ENCODE peak calls at places on chromosomes 16 and 17, in four cellular contexts. R is adrenal gland, F is Peyer's patch, T is left lung. I is an unnamed sample. For H3K36me3, the result is how much of the 10 kb centered on the place peaks cover.

GRCh38 chr16:88017006-88017405 is 65.8 kb downstream of the BANP start:
- DNase-seq in F (no peak), R (no peak), T (no peak), I (no peak)

GRCh38 chr17:13520899-13521572 is 80.7 kb downstream of the HS3ST3A1 start:
- DNase-seq in F (no peak), T (no peak), R (no peak), I (no peak)

GRCh38 chr17:6381052-6381451 is 53.9 kb downstream of the AIPL1 start:
- DNase-seq in T (no peak), F (no peak), R (no peak), I (no peak)

GRCh38 chr17:19513897-19514488 is 19.7 kb upstream of the SLC47A1 start:
- DNase-seq in R (peak), T (no peak), F (peak), I (peak)

GRCh38 chr17:1485748-1486376 is 6.6 kb downstream of the MYO1C start:
- DNase-seq in F (peak), T (peak), R (peak), I (peak)

GRCh38 chr16:9261376-9261775 is 169.9 kb downstream of the HAPSTR1 start:
- DNase-seq in T (no peak), R (no peak), F (no peak), I (no peak)

GRCh38 chr17:22492331-22492730 is 800.0 kb downstream of the KCNJ18 start:
- DNase-seq in F (no peak), T (no peak), R (no peak), I (no peak)

GRCh38 chr17:41131979-41132378 is 8.0 kb upstream of the KRTAP4-12 start:
- DNase-seq in F (no peak), R (no peak), T (no peak), I (no peak)

GRCh38 chr16:29983420-29984136 is 9.9 kb downstream of the TAOK2 start:
- DNase-seq in F (peak), T (no peak), R (no peak), I (no peak)

GRCh38 chr17:62995377-62995885 is 29.4 kb downstream of the TANC2 start:
- DNase-seq in T (no peak), R (no peak), F (no peak), I (no peak)

GRCh38 chr16:65700599-65700998 is 578.7 kb upstream of the CDH11 start:
- DNase-seq in F (no peak), T (no peak), R (no peak), I (no peak)

GRCh38 chr16:19674485-19674884 is 43.5 kb downstream of the KNOP1 start:
- DNase-seq in R (no peak), F (no peak), T (no peak), I (no peak)

GRCh38 chr17:58121925-58122324 is 26.3 kb upstream of the OR4D1 start:
- DNase-seq in T (no peak), R (no peak), F (no peak), I (no peak)

GRCh38 chr16:47987136-47987535 is 168.7 kb downstream of the ABCC12 start:
- DNase-seq in R (no peak), F (no peak), T (no peak), I (no peak)

GRCh38 chr17:71472809-71473789 is 647.7 kb upstream of the SOX9 start:
- DNase-seq in R (peak), T (no peak), F (no peak), I (no peak)

GRCh38 chr16:85583491-85584181 is 29.5 kb upstream of the GSE1 start:
- DNase-seq in R (no peak), T (no peak), F (no peak), I (no peak)

GRCh38 chr17:77879226-77879895 is 79.1 kb upstream of the TNRC6C start:
- DNase-seq in T (peak), F (no peak), R (no peak), I (no peak)

GRCh38 chr17:67442787-67443624 is 65.9 kb downstream of the PITPNC1 start:
- DNase-seq in F (no peak), R (no peak), T (no peak), I (no peak)

GRCh38 chr16:81616321-81617020 is 162.6 kb upstream of the PLCG2 start:
- DNase-seq in R (no peak), T (peak), F (peak), I (peak)

GRCh38 chr17:75753514-75754377 is 11.2 kb downstream of the GALK1 start:
- DNase-seq in R (peak), T (peak), F (peak), I (peak)

GRCh38 chr16:679808-680624 is at the start of gene STUB1:
- DNase-seq in T (peak), R (peak), F (peak), I (peak)

GRCh38 chr17:67051837-67052236 is 7.5 kb downstream of the CACNG1 start:
- DNase-seq in R (no peak), T (no peak), F (no peak), I (no peak)

GRCh38 chr17:66542967-66543525 is 240.6 kb downstream of the PRKCA start:
- DNase-seq in F (no peak), T (no peak), R (no peak), I (no peak)

GRCh38 chr17:61227866-61228265 is 171.8 kb upstream of the TBX2 start:
- DNase-seq in T (no peak), F (no peak), R (no peak), I (no peak)

GRCh38 chr16:27473101-27473900 is 71.3 kb downstream of the IL21R start:
- DNase-seq in T (no peak), R (no peak), F (peak), I (no peak)

GRCh38 chr17:50209472-50210248 is 8.2 kb upstream of the COL1A1 start:
- DNase-seq in F (peak), R (peak), T (peak), I (peak)

GRCh38 chr17:40109471-40109824 is 9.1 kb upstream of the NR1D1 start:
- DNase-seq in T (no peak), R (no peak), F (no peak), I (no peak)

GRCh38 chr17:49887086-49887743 is 39.3 kb upstream of the TAC4 start:
- DNase-seq in R (no peak), T (no peak), F (no peak), I (no peak)

GRCh38 chr17:49694847-49695697 is 12.7 kb downstream of the SLC35B1 start:
- DNase-seq in T (no peak), F (peak), R (peak), I (peak)

GRCh38 chr16:10752843-10753523 is 9.3 kb downstream of the NUBP1 start:
- DNase-seq in T (no peak), F (no peak), R (peak), I (no peak)

GRCh38 chr17:15998031-15998574 is 1.4 kb downstream of the ZSWIM7 start:
- DNase-seq in F (no peak), T (no peak), R (no peak), I (no peak)

GRCh38 chr17:65750678-65751077 is 189.2 kb upstream of the AXIN2 start:
- DNase-seq in R (peak), T (peak), F (peak), I (peak)

GRCh38 chr17:21353326-21354010 is 22.7 kb upstream of the KCNJ12 start:
- DNase-seq in T (no peak), F (peak), R (no peak), I (peak)

GRCh38 chr17:61464121-61464905 is 12.1 kb downstream of the TBX4 start:
- DNase-seq in R (no peak), T (peak), F (peak), I (no peak)

GRCh38 chr16:27199747-27200146 is 3.6 kb upstream of the KDM8 start:
- DNase-seq in F (no peak), R (no peak), T (no peak), I (no peak)

GRCh38 chr16:23768581-23768980 is 13.8 kb downstream of the CHP2 start:
- DNase-seq in T (no peak), F (no peak), R (no peak), I (no peak)

GRCh38 chr16:75947626-75948239 is 221.4 kb upstream of the CPHXL start:
- DNase-seq in R (no peak), F (no peak), T (no peak), I (no peak)

GRCh38 chr16:19502395-19503131 is 19.3 kb downstream of the GDE1 start:
- DNase-seq in R (peak), T (no peak), F (no peak), I (peak)

GRCh38 chr16:2056077-2056476 is 8.3 kb downstream of the TSC2 start:
- DNase-seq in R (no peak), T (no peak), F (no peak), I (no peak)

GRCh38 chr16:2057438-2057837 is 9.7 kb downstream of the TSC2 start:
- DNase-seq in F (no peak), R (no peak), T (no peak), I (no peak)

GRCh38 chr16:2058901-2059300 is 11.1 kb downstream of the TSC2 start:
- DNase-seq in R (no peak), T (no peak), F (no peak), I (no peak)

GRCh38 chr16:2054543-2055245 is 6.9 kb downstream of the TSC2 start:
- DNase-seq in R (no peak), T (no peak), F (peak), I (no peak)

GRCh38 chr16:2056681-2057407 is 9.1 kb downstream of the TSC2 start:
- DNase-seq in F (no peak), R (no peak), T (no peak), I (no peak)
- TF ChIP-seq CTCF in F (no peak), R (no peak), T (no peak), I (no peak)

GRCh38 chr17:64165347-64165746 is 35.4 kb upstream of the ERN1 start:
- DNase-seq in F (no peak), R (no peak), T (no peak), I (no peak)

GRCh38 chr17:64164592-64165285 is 34.8 kb upstream of the ERN1 start:
- DNase-seq in R (no peak), T (no peak), F (no peak), I (no peak)

GRCh38 chr17:64170286-64170685 is 40.3 kb upstream of the ERN1 start:
- DNase-seq in F (no peak), T (peak), R (no peak), I (peak)

GRCh38 chr17:64163468-64163867 is 33.5 kb upstream of the ERN1 start:
- DNase-seq in F (no peak), T (no peak), R (no peak), I (no peak)

DNA sequence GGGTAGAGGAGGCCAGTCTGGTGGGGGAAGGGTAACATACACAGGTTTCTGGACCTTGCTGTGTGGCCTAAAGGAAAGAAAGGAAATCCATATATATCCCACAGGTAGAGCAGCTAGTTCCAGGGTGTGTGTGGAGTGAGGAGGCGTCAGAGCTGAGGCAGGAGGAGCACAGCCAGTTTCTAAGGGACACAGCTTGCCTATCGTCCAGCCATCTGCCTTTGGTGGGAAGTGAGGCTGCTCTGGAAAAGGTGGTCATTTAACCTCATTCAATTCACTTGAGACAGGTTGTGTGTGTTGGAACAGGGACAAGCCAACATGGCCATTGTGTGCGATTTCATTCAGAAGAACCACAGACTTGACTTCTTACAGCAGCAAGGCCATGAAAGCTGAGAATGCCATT is 36.9 kb upstream of the ERN1 start:
- DNase-seq in T (no peak), R (no peak), F (no peak), I (no peak)
- H3K36me3 ChIP-seq in T (under half), R (under half), F (under half), I (under half)

DNA sequence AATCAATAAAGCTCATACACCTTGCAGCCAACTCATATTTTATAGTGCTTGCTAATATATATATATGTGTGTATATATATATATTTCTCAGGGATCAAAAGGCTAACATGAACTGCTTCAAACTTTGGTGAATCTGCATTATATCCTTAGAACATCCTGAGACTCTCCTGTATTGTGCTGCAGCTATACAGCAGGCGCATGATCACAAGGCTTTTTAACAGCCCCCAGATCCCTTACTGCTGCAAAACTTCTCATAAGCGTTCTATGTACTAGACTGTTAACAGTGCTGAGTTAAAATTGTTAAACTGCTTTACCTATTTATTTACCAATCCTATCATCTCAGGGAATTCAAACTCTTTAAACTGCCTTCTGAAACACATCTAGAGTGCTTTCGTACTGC is 1.3 kb downstream of the GPATCH8 start:
- DNase-seq in F (no peak), T (no peak), R (no peak), I (no peak)
- H3K4me3 ChIP-seq in F (peak), T (peak), R (no peak), I (peak)

GRCh38 chr17:35731932-35732805 is 730 bp downstream of the RASL10B start:
- DNase-seq in R (no peak), F (no peak), T (no peak), I (no peak)

GRCh38 chr17:35731239-35731931 is at the start of gene RASL10B:
- DNase-seq in T (no peak), F (peak), R (peak), I (peak)

GRCh38 chr17:35733366-35733765 is 1.9 kb downstream of the RASL10B start:
- DNase-seq in T (no peak), F (no peak), R (no peak), I (no peak)

GRCh38 chr17:35734396-35734795 is 3.0 kb downstream of the RASL10B start:
- DNase-seq in R (no peak), T (no peak), F (no peak), I (no peak)

DNA sequence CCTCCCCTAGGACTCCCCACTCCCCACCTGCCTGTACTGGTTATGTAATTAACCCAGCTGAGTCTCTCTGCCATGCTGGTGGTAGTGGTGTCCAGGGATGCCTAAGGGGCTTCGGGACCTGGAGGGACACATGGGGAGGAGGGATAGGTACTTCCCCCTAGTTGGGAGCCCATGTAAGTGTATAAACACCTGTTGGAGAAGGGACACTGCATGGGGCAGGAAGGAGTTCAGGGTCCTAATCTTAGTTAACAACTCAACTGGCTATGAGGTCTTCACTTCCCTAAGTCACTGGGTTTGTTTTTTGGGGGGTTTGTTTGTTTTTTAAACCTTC is 1.3 kb downstream of the RASL10B start:
- DNase-seq in F (no peak), R (no peak), T (no peak), I (no peak)
- TF ChIP-seq CTCF in F (no peak), R (no peak), T (no peak), I (no peak)

GRCh38 chr17:28912281-28912937 is 9.5 kb upstream of the DHRS13 start:
- DNase-seq in T (no peak), R (no peak), F (peak), I (no peak)

GRCh38 chr17:28912938-28913333 is 10.1 kb upstream of the DHRS13 start:
- DNase-seq in F (no peak), R (no peak), T (no peak), I (no peak)

GRCh38 chr17:28908640-28909098 is 5.8 kb upstream of the DHRS13 start:
- DNase-seq in T (no peak), F (no peak), R (no peak), I (no peak)

GRCh38 chr17:28910534-28910933 is 7.7 kb upstream of the DHRS13 start:
- DNase-seq in T (no peak), F (no peak), R (no peak), I (no peak)

GRCh38 chr17:28911411-28912045 is 8.6 kb upstream of the DHRS13 start:
- DNase-seq in T (no peak), R (no peak), F (no peak), I (no peak)
- H3K36me3 ChIP-seq in T (under half), R (under half), F (half or more), I (half or more)

DNA sequence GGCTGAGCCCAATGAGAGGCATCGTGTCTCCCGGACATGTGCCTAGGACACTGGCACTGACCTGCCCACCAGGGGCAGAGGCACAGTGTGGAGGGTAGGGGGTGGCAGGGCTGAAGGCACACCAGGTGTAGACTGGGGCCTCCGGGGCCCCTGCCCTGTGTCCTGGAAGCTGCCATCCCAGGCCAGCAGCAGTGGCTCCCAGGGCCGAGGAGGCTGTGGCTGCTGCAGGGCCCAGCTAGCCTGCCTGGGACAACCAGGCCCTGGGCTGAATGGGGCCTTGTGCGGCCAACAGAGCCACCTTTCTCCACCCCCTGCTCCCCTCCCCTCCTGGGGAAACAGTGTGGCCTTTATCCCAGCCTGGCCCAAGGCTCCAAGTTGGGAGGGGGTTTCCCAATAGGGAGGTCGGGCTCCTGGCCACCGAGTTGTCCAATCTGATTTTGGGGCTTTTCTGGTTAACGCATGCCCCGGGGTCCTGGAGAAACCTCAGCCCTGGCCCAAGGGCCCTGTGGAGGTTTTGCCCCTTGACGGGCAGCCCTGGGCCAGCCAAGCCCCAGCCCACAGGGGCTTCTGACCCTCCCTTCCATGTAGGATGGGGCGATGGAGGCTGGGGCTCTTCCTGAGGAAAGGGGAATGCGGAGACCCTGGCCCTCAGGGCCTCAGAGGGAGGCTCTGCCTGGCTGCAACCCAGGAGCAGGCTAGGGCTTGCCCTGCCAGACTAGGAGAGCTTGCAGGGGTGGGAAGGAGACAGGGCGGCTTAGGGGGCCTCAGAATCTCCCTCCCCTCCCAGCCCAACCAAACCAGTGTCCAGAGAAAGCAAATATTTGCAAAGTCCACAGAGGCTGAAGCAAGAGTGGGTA is 4.2 kb downstream of the MTSS2 start:
- DNase-seq in T (peak), R (no peak), F (no peak), I (peak)
- H3K4me3 ChIP-seq in T (no peak), R (no peak), F (no peak), I (no peak)

GRCh38 chr16:58628845-58629680 is 563 bp downstream of the CNOT1 start:
- DNase-seq in R (peak), T (peak), F (peak), I (peak)

GRCh38 chr16:58635502-58635901 is 5.9 kb upstream of the CNOT1 start:
- DNase-seq in F (no peak), R (no peak), T (no peak), I (no peak)

GRCh38 chr16:58634265-58634802 is 4.7 kb upstream of the CNOT1 start:
- DNase-seq in F (no peak), T (no peak), R (no peak), I (no peak)

GRCh38 chr16:58629681-58630640 is at the start of gene CNOT1:
- DNase-seq in T (peak), R (peak), F (peak), I (peak)
- TF ChIP-seq CTCF in T (no peak), R (no peak), F (no peak), I (no peak)

GRCh38 chr17:80384078-80384960 is 30.6 kb upstream of the ENDOV start:
- DNase-seq in F (no peak), T (no peak), R (no peak), I (peak)
- H3K36me3 ChIP-seq in F (half or more), T (under half), R (under half), I (under half)

DNA sequence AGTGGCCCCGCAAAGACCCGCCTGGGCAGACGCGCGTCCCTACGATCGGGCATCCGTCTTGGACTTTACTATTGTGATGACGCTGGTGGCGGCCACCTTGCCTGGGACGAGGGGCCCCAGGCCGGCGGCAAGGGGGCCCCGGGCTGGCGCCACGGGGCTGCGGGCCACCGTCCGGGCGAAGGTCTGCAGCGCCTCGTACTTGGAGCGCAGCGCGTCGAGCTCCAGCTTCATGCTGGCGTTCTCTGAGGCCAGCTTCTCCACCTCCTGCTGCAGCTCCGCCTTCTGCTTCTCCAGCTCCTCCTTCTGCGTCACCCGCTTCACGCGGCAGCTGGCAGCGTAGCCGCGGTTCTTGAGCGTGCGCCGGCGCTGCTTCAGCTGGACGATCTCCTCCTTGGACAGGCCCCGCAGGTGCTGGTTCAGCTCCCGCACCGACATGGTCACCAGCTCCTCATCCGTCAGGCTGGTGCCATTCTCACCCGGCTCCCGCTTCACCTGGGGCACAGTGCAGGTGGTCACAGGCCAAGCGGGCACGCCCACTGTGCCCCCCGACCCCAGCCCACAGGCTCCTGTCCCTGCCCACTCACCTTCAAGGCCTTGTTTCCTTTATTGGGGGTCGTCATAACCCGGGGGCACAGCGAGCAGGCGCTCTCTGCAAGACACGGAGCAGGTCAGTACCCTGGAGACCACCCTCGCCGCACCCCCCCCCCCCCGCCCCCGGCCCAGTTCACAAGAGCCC is 4.8 kb upstream of the SIRT7 start:
- DNase-seq in F (no peak), R (no peak), T (no peak), I (no peak)
- H3K4me3 ChIP-seq in F (no peak), R (no peak), T (no peak), I (peak)